ENCODE peak calls at places on chromosome 17, in four cellular contexts. Y is RWPE1; D is D341Med; W is activated naive CD4-positive, alpha-beta T cell. V is an unnamed sample.

GRCh38 chr17:58997756-58998553 is 108.7 kb downstream of the TRIM37 start:
- DNase-seq in Y (no peak), W (no peak), D (no peak), V (no peak)

GRCh38 chr17:6639651-6640535 is 618 bp downstream of the KIAA0753 start:
- DNase-seq in Y (peak), W (no peak), D (peak), V (no peak)

GRCh38 chr17:27504188-27504995 is 48.1 kb downstream of the KSR1 start:
- DNase-seq in D (peak), W (no peak), Y (no peak), V (no peak)

GRCh38 chr17:35596530-35597233 is 9.6 kb downstream of the AP2B1 start:
- DNase-seq in W (no peak), D (peak), Y (no peak), V (peak)

GRCh38 chr17:418421-418751 is 65.8 kb upstream of the RPH3AL start:
- DNase-seq in Y (no peak), D (no peak), W (no peak), V (no peak)

GRCh38 chr17:75471207-75471606 is 14.8 kb downstream of the TMEM94 start:
- DNase-seq in W (no peak), Y (no peak), D (no peak), V (no peak)

GRCh38 chr17:22512057-22512456 is 819.7 kb downstream of the KCNJ18 start:
- DNase-seq in Y (no peak), W (no peak), D (no peak), V (no peak)

GRCh38 chr17:22131740-22132139 is 439.4 kb downstream of the KCNJ18 start:
- DNase-seq in W (no peak), D (no peak), Y (no peak), V (no peak)

GRCh38 chr17:33732116-33732515 is 439.0 kb upstream of the ASIC2 start:
- DNase-seq in W (no peak), Y (peak), D (no peak), V (no peak)

GRCh38 chr17:422196-422930 is 69.8 kb upstream of the RPH3AL start:
- DNase-seq in W (no peak), D (no peak), Y (no peak), V (no peak)

GRCh38 chr17:8332128-8332527 is 7.5 kb upstream of the ODF4 start:
- DNase-seq in Y (no peak), W (no peak), D (no peak), V (no peak)

GRCh38 chr17:81483085-81483861 is 29.3 kb downstream of the ACTG1 start:
- DNase-seq in D (no peak), Y (no peak), W (no peak), V (no peak)

GRCh38 chr17:81964081-81964849 is 3.3 kb upstream of the NOTUM start:
- DNase-seq in W (no peak), Y (no peak), D (no peak), V (no peak)

GRCh38 chr17:81635973-81636504 is 873 bp downstream of the NPLOC4 start:
- DNase-seq in D (no peak), Y (no peak), W (no peak), V (no peak)

GRCh38 chr17:1177099-1177996 is 2.4 kb downstream of the ABR start:
- DNase-seq in D (no peak), W (no peak), Y (no peak), V (peak)

GRCh38 chr17:77470800-77471733 is 330.3 kb downstream of the SEC14L1 start:
- DNase-seq in Y (no peak), D (no peak), W (no peak), V (peak)

GRCh38 chr17:64115043-64115698 is 14.8 kb downstream of the ERN1 start:
- DNase-seq in W (no peak), Y (no peak), D (no peak), V (no peak)

GRCh38 chr17:9239821-9240658 is 218.7 kb downstream of the NTN1 start:
- DNase-seq in W (peak), D (no peak), Y (peak), V (peak)

GRCh38 chr17:61399131-61400057 is at the start of gene TBX2:
- DNase-seq in D (peak), W (no peak), Y (peak), V (peak)

GRCh38 chr17:30334421-30334820 is 564 bp upstream of the TMIGD1 start:
- DNase-seq in Y (no peak), D (no peak), W (no peak), V (no peak)

GRCh38 chr17:17076066-17076465 is 33.8 kb downstream of the MPRIP start:
- DNase-seq in W (no peak), D (no peak), Y (no peak), V (no peak)

GRCh38 chr17:17758443-17758842 is 77.2 kb downstream of the RAI1 start:
- DNase-seq in D (peak), W (no peak), Y (no peak), V (no peak)

GRCh38 chr17:78828470-78829185 is 12.0 kb downstream of the USP36 start:
- DNase-seq in Y (peak), W (no peak), D (peak), V (peak)

GRCh38 chr17:48127371-48128051 is 19.9 kb downstream of the SNX11 start:
- DNase-seq in D (no peak), W (no peak), Y (peak), V (no peak)